ENCODE peak calls at places on chromosomes 6 and 20, in ten cellular contexts. C is A673; Y is colonic mucosa; S is cardiac muscle cell; B is body of pancreas; V is sigmoid colon; H is CD8-positive, alpha-beta T cell; U is IMR-90; X is mammary epithelial cell; E is PC-9. G is an unnamed sample.

GRCh38 chr6:44056392-44057237 is 70.6 kb downstream of the MRPL14 start:
- DNase-seq in C (peak), U (peak), Y (peak), H (no peak), B (no peak), S (peak), X (peak), V (no peak), E (no peak), G (no peak)

GRCh38 chr6:82711992-82712788 is 348.6 kb downstream of the TPBG start:
- DNase-seq in B (no peak), Y (no peak), E (no peak), H (no peak), V (no peak), X (no peak), U (no peak), S (peak), C (no peak), G (no peak)

GRCh38 chr6:52352239-52353008 is 9.5 kb upstream of the PAQR8 start:
- DNase-seq in Y (peak), H (no peak), S (peak), U (peak), V (no peak), X (peak), E (peak), B (peak), C (peak), G (peak)

GRCh38 chr6:155219858-155220301 is 43.9 kb upstream of the CLDN20 start:
- DNase-seq in V (no peak), Y (no peak), S (no peak), B (no peak), C (no peak), X (no peak), H (no peak), U (no peak), E (no peak), G (no peak)

GRCh38 chr6:80289727-80290126 is 183.3 kb downstream of the BCKDHB start:
- DNase-seq in S (no peak), V (no peak), Y (no peak), U (no peak), C (no peak), X (no peak), E (no peak), H (no peak), B (no peak), G (no peak)

GRCh38 chr6:105279463-105279862 is 99.6 kb upstream of the POPDC3 start:
- DNase-seq in V (no peak), E (peak), H (no peak), S (no peak), B (no peak), U (no peak), C (no peak), Y (no peak), X (no peak), G (no peak)

GRCh38 chr20:63174309-63175030 is 41.5 kb downstream of the YTHDF1 start:
- DNase-seq in S (no peak), X (no peak), U (no peak), Y (no peak), V (no peak), B (no peak), E (no peak), C (no peak), H (no peak), G (no peak)

GRCh38 chr6:24205020-24205492 is 79.0 kb downstream of the NRSN1 start:
- DNase-seq in X (peak), S (peak), U (peak), C (peak), H (no peak), Y (peak), B (no peak), V (no peak), E (no peak), G (no peak)

GRCh38 chr20:35618032-35618371 is 2.4 kb downstream of the SPAG4 start:
- DNase-seq in U (no peak), X (no peak), V (no peak), S (no peak), E (no peak), Y (no peak), C (no peak), H (no peak), B (no peak), G (no peak)

GRCh38 chr6:155377061-155377460 is 62.8 kb upstream of the TFB1M start:
- DNase-seq in Y (no peak), X (peak), V (no peak), H (no peak), E (no peak), B (no peak), C (no peak), S (peak), U (peak), G (no peak)

GRCh38 chr20:9609892-9610502 is 95.6 kb downstream of the LAMP5 start:
- DNase-seq in S (peak), X (peak), U (peak), E (peak), V (no peak), Y (peak), H (peak), B (peak), C (peak), G (no peak)

GRCh38 chr6:50277774-50278173 is 228.0 kb upstream of the DEFB112 start:
- DNase-seq in S (no peak), H (no peak), Y (no peak), U (no peak), V (no peak), C (no peak), E (no peak), X (no peak), B (no peak), G (no peak)

GRCh38 chr20:47300071-47300470 is 56.4 kb downstream of the ZMYND8 start:
- DNase-seq in X (no peak), V (no peak), B (no peak), Y (no peak), E (no peak), H (no peak), U (peak), C (no peak), S (no peak), G (no peak)

GRCh38 chr6:92159046-92159445 is 1260.3 kb downstream of the EPHA7 start:
- DNase-seq in C (no peak), X (no peak), H (no peak), E (no peak), V (no peak), S (no peak), Y (no peak), B (no peak), U (no peak), G (no peak)

GRCh38 chr6:166490671-166491500 is 95.6 kb downstream of the RAMACL start:
- DNase-seq in Y (peak), H (no peak), B (no peak), C (no peak), S (peak), V (peak), U (peak), E (peak), X (no peak), G (no peak)

GRCh38 chr6:27451660-27452390 is 21.1 kb downstream of the ZNF184 start:
- DNase-seq in U (no peak), C (no peak), V (no peak), S (no peak), H (no peak), E (no peak), X (no peak), Y (no peak), B (no peak), G (no peak)

GRCh38 chr20:40797425-40797824 is 108.4 kb upstream of the MAFB start:
- DNase-seq in B (no peak), H (no peak), C (peak), U (peak), S (peak), E (no peak), V (no peak), X (peak), Y (no peak), G (no peak)

GRCh38 chr6:123168892-123169851 is 173.1 kb downstream of the CLVS2 start:
- DNase-seq in C (no peak), U (no peak), Y (no peak), V (no peak), E (no peak), H (no peak), B (no peak), S (no peak), X (no peak), G (no peak)

GRCh38 chr6:104266922-104267321 is 592.8 kb downstream of the HACE1 start:
- DNase-seq in X (no peak), S (no peak), Y (no peak), E (no peak), H (no peak), B (no peak), C (no peak), U (no peak), V (no peak), G (no peak)

GRCh38 chr6:129929433-129929832 is 68.3 kb upstream of the TMEM244 start:
- DNase-seq in B (no peak), Y (no peak), V (no peak), X (peak), H (no peak), C (peak), S (peak), U (peak), E (no peak), G (no peak)

GRCh38 chr6:12962995-12963394 is 246.4 kb downstream of the PHACTR1 start:
- DNase-seq in U (no peak), E (no peak), H (no peak), Y (no peak), B (no peak), V (no peak), S (peak), X (no peak), C (peak), G (no peak)

GRCh38 chr6:121639041-121639440 is 203.6 kb downstream of the GJA1 start:
- DNase-seq in Y (no peak), B (no peak), V (no peak), X (no peak), S (no peak), U (no peak), H (no peak), C (no peak), E (no peak), G (no peak)

GRCh38 chr20:25984933-25985332 is 288.3 kb upstream of the ZNF337 start:
- DNase-seq in B (peak), S (peak), V (peak), X (no peak), H (peak), Y (peak), C (peak), E (no peak), U (peak), G (peak)

GRCh38 chr20:689947-690346 is 14.3 kb upstream of the SCRT2 start:
- DNase-seq in V (no peak), X (no peak), B (no peak), E (peak), S (no peak), H (no peak), Y (no peak), C (no peak), U (no peak), G (no peak)

GRCh38 chr6:144931172-144932035 is 646.3 kb downstream of the UTRN start:
- DNase-seq in E (peak), S (peak), H (no peak), X (peak), C (peak), U (peak), Y (peak), B (peak), V (no peak), G (no peak)

GRCh38 chr6:169862464-169863148 is 111.2 kb downstream of the ERMARD start:
- DNase-seq in X (peak), V (no peak), U (no peak), B (no peak), S (no peak), E (no peak), Y (peak), C (no peak), H (no peak), G (no peak)

GRCh38 chr6:43089874-43090556 is 13.9 kb downstream of the PTK7 start:
- DNase-seq in E (no peak), S (no peak), Y (no peak), X (no peak), H (no peak), V (no peak), C (no peak), U (peak), B (no peak), G (peak)

GRCh38 chr6:2061880-2062279 is 183.5 kb downstream of the GMDS start:
- DNase-seq in X (no peak), H (no peak), C (no peak), Y (no peak), U (no peak), V (no peak), B (peak), S (no peak), E (no peak), G (no peak)

GRCh38 chr20:64037498-64038213 is 1.7 kb downstream of the C20orf204 start:
- DNase-seq in S (no peak), E (no peak), C (no peak), B (no peak), Y (no peak), H (no peak), X (no peak), U (no peak), V (no peak), G (no peak)

GRCh38 chr6:16316741-16317251 is 78.4 kb downstream of the GMPR start:
- DNase-seq in S (peak), V (no peak), C (peak), U (peak), Y (no peak), B (peak), H (no peak), E (peak), X (peak), G (no peak)

GRCh38 chr6:52500268-52501129 is 76.4 kb downstream of the TRAM2 start:
- DNase-seq in S (no peak), B (no peak), E (no peak), Y (no peak), U (no peak), X (no peak), C (no peak), H (no peak), V (no peak), G (no peak)

GRCh38 chr6:132511159-132511835 is 1.6 kb downstream of the STX7 start:
- DNase-seq in X (no peak), E (no peak), V (no peak), Y (peak), H (no peak), B (no peak), U (no peak), C (no peak), S (peak), G (no peak)

GRCh38 chr6:37587776-37588744 is 88.4 kb upstream of the CCDC167 start:
- DNase-seq in U (no peak), E (no peak), Y (no peak), S (no peak), X (no peak), V (no peak), H (no peak), B (no peak), C (peak), G (no peak)

GRCh38 chr20:54051019-54051418 is 19.4 kb downstream of the BCAS1 start:
- DNase-seq in U (no peak), E (no peak), H (no peak), C (no peak), X (no peak), Y (no peak), V (no peak), B (no peak), S (no peak), G (no peak)

GRCh38 chr6:14917511-14917910 is 328.4 kb upstream of the JARID2 start:
- DNase-seq in Y (no peak), S (no peak), C (no peak), E (no peak), V (no peak), X (no peak), B (no peak), U (no peak), H (no peak), G (no peak)

GRCh38 chr6:101626264-101626663 is 232.8 kb downstream of the GRIK2 start:
- DNase-seq in B (no peak), H (no peak), X (no peak), E (no peak), S (no peak), V (no peak), Y (no peak), U (no peak), C (no peak), G (peak)

GRCh38 chr6:15066433-15067337 is 179.2 kb upstream of the JARID2 start:
- DNase-seq in H (no peak), E (no peak), U (peak), B (no peak), X (peak), C (peak), Y (peak), S (peak), V (peak), G (peak)

GRCh38 chr6:161476711-161477110 is 202.8 kb upstream of the AGPAT4 start:
- DNase-seq in H (no peak), X (peak), E (no peak), Y (no peak), B (no peak), V (no peak), C (no peak), U (no peak), S (peak), G (no peak)

GRCh38 chr6:121437861-121438651 is 2.6 kb downstream of the GJA1 start:
- DNase-seq in X (peak), H (no peak), S (peak), U (peak), C (peak), E (no peak), B (peak), Y (no peak), V (no peak), G (no peak)

GRCh38 chr6:118537579-118537978 is 10.5 kb upstream of the PLN start:
- DNase-seq in H (no peak), Y (no peak), E (no peak), B (no peak), X (no peak), V (no peak), S (peak), U (no peak), C (no peak), G (no peak)

GRCh38 chr20:3158968-3159431 is 665 bp downstream of the FASTKD5 start:
- DNase-seq in S (peak), X (no peak), E (no peak), U (peak), V (no peak), C (peak), H (no peak), B (no peak), Y (no peak), G (no peak)

GRCh38 chr20:3160418-3160817 is 753 bp upstream of the FASTKD5 start:
- DNase-seq in E (no peak), U (no peak), C (no peak), X (no peak), H (no peak), S (no peak), Y (no peak), V (no peak), B (no peak), G (no peak)

GRCh38 chr20:3161316-3162079 is 1.8 kb upstream of the FASTKD5 start:
- DNase-seq in B (no peak), Y (no peak), E (no peak), X (no peak), H (no peak), C (no peak), S (no peak), U (no peak), V (no peak), G (peak)

GRCh38 chr20:3156811-3157619 is 2.6 kb downstream of the FASTKD5 start:
- DNase-seq in E (no peak), Y (no peak), S (peak), H (no peak), B (no peak), U (peak), C (no peak), V (no peak), X (no peak), G (no peak)

DNA sequence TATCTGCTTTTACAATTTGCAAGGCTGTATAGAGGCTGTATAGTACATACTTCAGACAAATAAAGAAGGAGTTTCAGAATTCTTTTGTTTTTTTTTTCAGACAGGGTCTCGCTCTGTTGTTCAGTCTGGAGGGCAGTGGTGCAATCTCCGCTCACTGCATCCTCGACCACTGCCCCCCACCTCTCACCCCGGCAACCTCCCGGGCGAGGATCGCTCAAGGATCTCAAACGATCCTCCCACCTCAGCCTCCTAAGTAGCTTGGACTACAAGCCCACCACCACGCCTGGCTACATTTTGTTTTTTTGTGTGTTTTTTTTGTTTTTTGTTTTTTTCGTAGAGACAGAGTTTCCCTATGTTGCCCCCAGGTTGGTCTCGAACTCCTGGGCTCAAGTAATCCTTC is 1.8 kb downstream of the FASTKD5 start:
- DNase-seq in C (no peak), B (no peak), U (no peak), X (no peak), S (no peak), H (no peak), Y (no peak), V (no peak), E (no peak), G (peak)
- H3K27ac ChIP-seq in C (no peak), B (no peak), U (no peak), X (no peak), S (no peak), H (no peak), Y (no peak), V (no peak), E (no peak), G (no peak)

DNA sequence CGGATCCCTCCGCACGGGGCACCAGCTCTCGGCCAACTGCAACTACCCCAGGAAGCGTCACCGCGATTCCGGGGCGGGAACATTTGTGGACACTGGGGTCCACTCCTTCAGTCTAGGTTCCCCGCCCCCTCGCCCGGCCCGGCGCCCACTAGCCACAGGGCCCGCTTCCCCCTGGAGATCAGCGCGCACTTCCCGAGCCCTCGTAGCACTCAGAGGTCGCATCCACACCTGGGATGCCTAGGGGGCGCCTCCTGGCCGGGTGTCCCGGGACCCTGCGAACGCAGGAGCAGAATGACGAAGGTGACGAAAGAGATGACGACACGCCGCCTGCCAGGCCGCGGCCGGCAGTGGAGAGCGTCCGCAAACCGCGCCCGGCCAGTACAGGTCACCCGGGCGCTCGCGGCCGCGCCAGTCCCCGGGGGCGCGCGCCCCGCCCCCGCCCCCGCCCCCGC is 309 bp upstream of the AIG1 start:
- DNase-seq in X (peak), U (peak), V (peak), E (peak), S (peak), Y (peak), B (peak), C (peak), H (peak), G (peak)
- TF ChIP-seq CTCF in X (no peak), U (no peak), V (no peak), E (no peak), S (peak), Y (no peak), B (peak), C (no peak), H (no peak), G (peak)

GRCh38 chr6:149074832-149075258 is 242.7 kb upstream of the TAB2 start:
- DNase-seq in V (no peak), H (no peak), B (no peak), Y (no peak), U (no peak), E (no peak), S (no peak), C (no peak), X (no peak), G (no peak)
- H3K27ac ChIP-seq in V (no peak), H (no peak), B (no peak), Y (no peak), U (no peak), E (peak), S (no peak), C (no peak), X (no peak), G (no peak)

GRCh38 chr20:34043025-34043424 is 49.3 kb downstream of the RALY start:
- DNase-seq in H (no peak), B (no peak), S (no peak), C (no peak), Y (no peak), E (no peak), X (no peak), V (no peak), U (no peak), G (no peak)

GRCh38 chr20:34037121-34037520 is 43.4 kb downstream of the RALY start:
- DNase-seq in V (no peak), E (no peak), X (peak), U (no peak), S (no peak), Y (no peak), H (peak), B (no peak), C (no peak), G (no peak)

GRCh38 chr20:34037767-34038166 is 44.1 kb downstream of the RALY start:
- DNase-seq in Y (no peak), H (no peak), C (no peak), U (peak), X (no peak), E (no peak), S (peak), V (no peak), B (no peak), G (no peak)

GRCh38 chr20:34042286-34042685 is 48.6 kb downstream of the RALY start:
- DNase-seq in Y (no peak), E (no peak), C (no peak), X (no peak), B (no peak), H (no peak), U (no peak), V (no peak), S (no peak), G (no peak)

GRCh38 chr20:34040300-34041015 is 46.7 kb downstream of the RALY start:
- DNase-seq in V (no peak), S (no peak), Y (no peak), C (no peak), X (no peak), H (no peak), B (no peak), E (no peak), U (no peak), G (no peak)
- TF ChIP-seq CTCF in V (no peak), S (no peak), Y (no peak), C (no peak), X (no peak), H (no peak), B (no peak), E (no peak), U (no peak), G (no peak)

DNA sequence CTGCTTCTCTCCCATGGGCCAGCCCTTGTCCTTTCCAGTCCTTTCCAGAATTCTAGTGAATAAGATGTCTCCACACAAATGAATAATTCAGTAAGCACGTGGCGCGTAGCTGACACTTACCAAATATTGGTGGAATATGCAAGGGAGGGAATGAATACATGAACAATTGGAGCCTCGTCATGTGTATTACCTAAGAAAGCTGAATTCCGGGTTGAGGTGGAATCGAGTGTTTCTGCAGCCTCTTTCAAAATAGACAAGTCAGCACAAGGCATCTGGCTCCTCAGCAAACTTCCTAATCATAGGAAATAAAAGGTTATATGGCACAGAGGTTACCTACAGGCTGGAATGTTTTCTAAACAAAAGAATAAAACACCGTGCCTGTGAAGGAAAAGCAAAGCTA is 47.0 kb upstream of the NT5E start:
- DNase-seq in Y (no peak), U (no peak), X (peak), H (no peak), B (no peak), V (no peak), E (no peak), S (peak), C (no peak), G (no peak)
- H3K27ac ChIP-seq in Y (peak), U (peak), X (peak), H (no peak), B (no peak), V (no peak), E (peak), S (no peak), C (peak), G (peak)

G was measured in upper lobe of right lung.